ENCODE peak calls at places on chromosome X, in ten cellular contexts. D is amniotic stem cell; Z is GM12865; A is heart right ventricle; R is activated CD4-positive, alpha-beta T cell treated with anti-CD3 and anti-CD28 coated beads, Interleukin-2, amount 50 U/mL, for 1 hour; J is upper lobe of right lung; L is NCI-H1694 treated with DMSO at 0.1 percent for 48 hours; N is ELR; Y is AML-193; F is posterior vena cava. T is an unnamed sample.
A peak's percentile ranks its signal among the peaks of the same experiment; 100 is the strongest.

GRCh38 chrX:11759461-11760311 is 1.6 kb downstream of the MSL3 start:
- DNase-seq in D (peak; percentile 76), L (peak; percentile 69), N (peak; percentile 92), Y (peak; percentile 72), F (peak; percentile 89), J (peak; percentile 71), R (peak; percentile 61), A (peak; percentile 90), Z (peak; percentile 93), T (peak; percentile 83)

GRCh38 chrX:119981286-119982070 is 37.9 kb upstream of the NKAP start:
- DNase-seq in A (no peak), D (no peak), R (no peak), Z (peak; percentile 45), N (peak; percentile 46), J (no peak), Y (peak; percentile 0), L (peak; percentile 22), F (no peak), T (no peak)

GRCh38 chrX:11770320-11770719 is 12.3 kb downstream of the MSL3 start:
- DNase-seq in Y (peak; percentile 24), F (no peak), N (peak; percentile 59), L (peak; percentile 35), D (no peak), J (no peak), Z (peak; percentile 79), A (no peak), R (peak; percentile 36), T (no peak)

GRCh38 chrX:154775611-154776349 is 13.1 kb downstream of the DKC1 start:
- DNase-seq in J (no peak), L (peak; percentile 7), Z (peak; percentile 6), A (peak; percentile 14), R (no peak), F (no peak), Y (no peak), N (peak; percentile 36), D (no peak), T (no peak)

GRCh38 chrX:86910602-86911311 is 606.8 kb upstream of the KLHL4 start:
- DNase-seq in J (no peak), D (no peak), N (no peak), R (no peak), L (no peak), Z (no peak), A (no peak), F (no peak), Y (no peak), T (no peak)

GRCh38 chrX:39112143-39112542 is 310.9 kb downstream of the MID1IP1 start:
- DNase-seq in F (no peak), N (no peak), A (no peak), R (no peak), L (no peak), J (no peak), Y (no peak), D (no peak), Z (no peak), T (no peak)

GRCh38 chrX:4710618-4711433 is 997.4 kb upstream of the PRKX start:
- DNase-seq in D (no peak), R (no peak), F (no peak), J (no peak), L (no peak), A (no peak), N (no peak), Z (peak; percentile 22), Y (peak; percentile 54), T (no peak)

GRCh38 chrX:10474510-10474909 is 145.9 kb downstream of the MID1 start:
- DNase-seq in J (no peak), R (no peak), Y (no peak), D (no peak), A (no peak), L (no peak), Z (no peak), N (no peak), F (no peak), T (no peak)

GRCh38 chrX:37926700-37927099 is 79.3 kb upstream of the DYNLT3 start:
- DNase-seq in Z (peak; percentile 28), Y (peak; percentile 0), F (no peak), D (peak; percentile 8), J (no peak), A (no peak), L (peak; percentile 37), R (no peak), N (peak; percentile 63), T (no peak)

GRCh38 chrX:113400193-113400704 is 559.6 kb upstream of the AMOT start:
- DNase-seq in A (no peak), Y (no peak), L (no peak), D (no peak), R (no peak), N (peak; percentile 11), F (no peak), Z (no peak), J (no peak), T (no peak)

GRCh38 chrX:41705680-41706374 is 17.1 kb downstream of the GPR34 start:
- DNase-seq in F (no peak), D (no peak), L (no peak), N (no peak), Y (peak; percentile 54), Z (peak; percentile 73), R (no peak), A (no peak), J (no peak), T (no peak)

GRCh38 chrX:13463608-13464007 is 105.8 kb upstream of the EGFL6 start:
- DNase-seq in D (peak; percentile 8), Y (no peak), A (peak; percentile 48), Z (no peak), J (no peak), L (peak; percentile 73), F (no peak), R (no peak), N (peak; percentile 87), T (no peak)

GRCh38 chrX:69025802-69026301 is 139.4 kb downstream of the PJA1 start:
- DNase-seq in J (no peak), Z (no peak), R (no peak), N (peak; percentile 89), D (no peak), L (no peak), A (no peak), F (no peak), Y (no peak), T (no peak)

GRCh38 chrX:435536-436122 is 48.9 kb upstream of the PPP2R3B start:
- DNase-seq in Y (no peak), L (no peak), R (no peak), D (no peak), F (peak; percentile 52), Z (no peak), A (no peak), J (peak; percentile 54), N (no peak), T (no peak)

GRCh38 chrX:63275127-63275526 is 76.0 kb downstream of the SPIN4 start:
- DNase-seq in Y (no peak), N (peak; percentile 28), Z (peak; percentile 34), L (no peak), A (peak; percentile 4), J (no peak), R (peak; percentile 0), D (no peak), F (no peak), T (no peak)

GRCh38 chrX:136147320-136147901 is at the start of gene FHL1:
- DNase-seq in F (peak; percentile 87), J (peak; percentile 82), Y (no peak), R (peak; percentile 49), L (peak; percentile 14), D (no peak), Z (no peak), N (peak; percentile 42), A (peak; percentile 67), T (peak; percentile 69)

GRCh38 chrX:136209016-136209738 is 42.0 kb downstream of the MAP7D3 start:
- DNase-seq in A (peak; percentile 55), F (no peak), D (no peak), L (no peak), Y (no peak), Z (peak; percentile 17), J (peak; percentile 66), N (peak; percentile 48), R (peak; percentile 37), T (peak; percentile 69)

GRCh38 chrX:15301924-15302323 is 13.5 kb downstream of the ASB11 start:
- DNase-seq in Z (peak; percentile 18), Y (peak; percentile 53), L (no peak), J (peak; percentile 78), N (no peak), R (no peak), A (peak; percentile 23), F (no peak), D (no peak), T (peak; percentile 56)

GRCh38 chrX:13252726-13253125 is 67.1 kb downstream of the ATXN3L start:
- DNase-seq in D (no peak), J (no peak), R (no peak), A (no peak), Y (no peak), Z (no peak), F (no peak), L (no peak), N (no peak), T (no peak)

GRCh38 chrX:80181079-80181478 is 166.5 kb downstream of the TBX22 start:
- DNase-seq in A (no peak), Z (no peak), Y (no peak), N (no peak), J (no peak), D (no peak), F (no peak), R (no peak), L (no peak), T (no peak)

GRCh38 chrX:50903387-50904027 is 7.0 kb upstream of the BMP15 start:
- DNase-seq in Y (no peak), N (peak; percentile 8), L (no peak), Z (peak; percentile 11), J (no peak), F (no peak), D (peak; percentile 1), R (no peak), A (peak; percentile 25), T (peak; percentile 28)

GRCh38 chrX:103304705-103305104 is 6.1 kb downstream of the BEX2 start:
- DNase-seq in N (no peak), A (no peak), D (no peak), L (no peak), J (no peak), Z (no peak), Y (no peak), R (no peak), F (no peak), T (no peak)

GRCh38 chrX:153981771-153982533 is 9.4 kb downstream of the TMEM187 start:
- DNase-seq in L (no peak), J (peak; percentile 71), A (no peak), Z (no peak), R (peak; percentile 59), N (no peak), F (peak; percentile 86), D (no peak), Y (peak; percentile 66), T (peak; percentile 38)

T was measured in left cardiac atrium.